ENCODE peak calls at places on chromosomes 3 and 15, in four cellular contexts. D is Kasumi-1; G is stimulated activated CD8-positive, alpha-beta memory T cell treated with anti-CD3 and anti-CD28 coated beads, Interleukin-15, amount 100 ng/mL, for 4 hours; N is MV-4-11. T is an unnamed sample.

GRCh38 chr3:186400677-186401076 is 38.6 kb upstream of the DGKG start:
- DNase-seq in D (no peak), N (no peak), G (no peak), T (no peak)

GRCh38 chr15:65948352-65948751 is 79.1 kb downstream of the RAB11A start:
- DNase-seq in G (no peak), D (no peak), N (no peak), T (no peak)

GRCh38 chr3:52451237-52452083 is 2.4 kb downstream of the TNNC1 start:
- DNase-seq in G (no peak), N (no peak), D (no peak), T (no peak)

GRCh38 chr3:182116386-182116785 is 404.7 kb downstream of the SOX2 start:
- DNase-seq in G (no peak), N (no peak), D (no peak), T (no peak)

GRCh38 chr3:19427417-19428149 is 279.3 kb downstream of the KCNH8 start:
- DNase-seq in D (no peak), N (no peak), G (no peak), T (no peak)

GRCh38 chr15:63596666-63597032 is 538 bp upstream of the FBXL22 start:
- DNase-seq in N (no peak), G (no peak), D (no peak), T (no peak)

GRCh38 chr3:8529197-8529637 is 27.6 kb downstream of the LMCD1 start:
- DNase-seq in D (no peak), N (peak), G (no peak), T (no peak)

GRCh38 chr3:187706966-187707365 is 4.6 kb upstream of the RTP2 start:
- DNase-seq in D (peak), G (no peak), N (peak), T (no peak)

GRCh38 chr15:41494190-41494921 is 682 bp downstream of the ITPKA start:
- DNase-seq in N (no peak), G (no peak), D (no peak), T (no peak)

T was measured in ascending aorta.